ENCODE peak calls at places on chromosomes 3 and 15, in nine cellular contexts. T is RWPE1; O is stimulated activated CD4-positive, alpha-beta T cell treated with anti-CD3 and anti-CD28 coated beads, TNF-alpha, amount 100 ng/mL, for 4 hours; H is Calu3; K is A172; F is activated T-cell treated with anti-CD3 and anti-CD28 coated beads for 24 hours; P is Karpas-422; C is choroid plexus epithelial cell; A is NB4. S is an unnamed sample.

GRCh38 chr3:106824856-106825255 is 552.4 kb upstream of the CCDC54 start:
- DNase-seq in P (peak; percentile 61), A (peak; percentile 10), K (peak; percentile 46), C (peak; percentile 73), H (peak; percentile 12), O (no peak), T (no peak), F (no peak), S (peak; percentile 96)

GRCh38 chr3:123287051-123287961 is 85.6 kb downstream of the SEC22A start:
- DNase-seq in F (no peak), H (no peak), T (no peak), P (no peak), O (no peak), C (no peak), K (no peak), A (no peak), S (no peak)

GRCh38 chr3:145094355-145094941 is 1066.5 kb downstream of the PLOD2 start:
- DNase-seq in O (no peak), C (peak; percentile 92), K (peak; percentile 69), P (peak; percentile 49), F (no peak), A (peak; percentile 45), H (peak; percentile 18), T (peak; percentile 7), S (peak; percentile 9)

GRCh38 chr3:133301194-133301593 is 98.7 kb upstream of the BFSP2 start:
- DNase-seq in T (peak; percentile 13), H (no peak), A (no peak), F (no peak), O (no peak), K (peak; percentile 85), C (peak; percentile 85), P (no peak), S (peak; percentile 97)

GRCh38 chr15:52144656-52145055 is 32.1 kb upstream of the BCL2L10 start:
- DNase-seq in H (no peak), C (peak; percentile 65), A (peak; percentile 78), F (no peak), T (peak; percentile 31), K (peak; percentile 58), O (no peak), P (no peak), S (peak; percentile 83)

GRCh38 chr3:167829057-167829456 is 93.5 kb downstream of the SERPINI1 start:
- DNase-seq in C (peak; percentile 1), O (no peak), H (no peak), K (no peak), T (no peak), F (no peak), P (no peak), A (no peak), S (no peak)

GRCh38 chr15:64634576-64635485 is 140.6 kb downstream of the RBPMS2 start:
- DNase-seq in T (no peak), F (no peak), P (peak; percentile 72), K (no peak), O (no peak), C (no peak), H (peak; percentile 39), A (no peak), S (peak; percentile 35)

GRCh38 chr15:88604381-88604951 is 16.7 kb upstream of the AEN start:
- DNase-seq in T (no peak), A (no peak), P (no peak), H (no peak), C (no peak), O (no peak), K (no peak), F (no peak), S (no peak)

GRCh38 chr15:101148881-101149664 is 102.8 kb downstream of the CHSY1 start:
- DNase-seq in P (no peak), T (no peak), H (no peak), O (no peak), K (no peak), C (no peak), F (no peak), A (peak; percentile 66), S (no peak)

GRCh38 chr15:60971719-60972118 is 257.4 kb downstream of the RORA start:
- DNase-seq in K (no peak), H (no peak), F (no peak), T (no peak), C (no peak), A (no peak), P (no peak), O (no peak), S (peak; percentile 17)

GRCh38 chr3:101809178-101810022 is 30.4 kb downstream of the NXPE3 start:
- DNase-seq in H (peak; percentile 34), A (peak; percentile 57), K (peak; percentile 39), C (peak; percentile 77), O (no peak), T (peak; percentile 30), P (peak; percentile 82), F (peak; percentile 20), S (peak; percentile 76)

GRCh38 chr15:101009176-101009575 is 90.0 kb downstream of the LRRK1 start:
- DNase-seq in P (no peak), T (no peak), C (no peak), A (no peak), K (no peak), O (no peak), H (no peak), F (no peak), S (no peak)

GRCh38 chr3:188854395-188855149 is 317.2 kb upstream of the TPRG1 start:
- DNase-seq in C (peak; percentile 55), P (no peak), F (no peak), K (no peak), H (no peak), T (peak; percentile 58), O (no peak), A (peak; percentile 4), S (no peak)

GRCh38 chr15:58504674-58505234 is 73.0 kb downstream of the LIPC start:
- DNase-seq in P (no peak), T (no peak), C (no peak), H (no peak), K (no peak), O (no peak), F (no peak), A (no peak), S (no peak)

GRCh38 chr3:49804141-49805041 is 1.3 kb downstream of the INKA1 start:
- DNase-seq in O (no peak), A (peak; percentile 63), P (peak; percentile 54), F (no peak), T (no peak), C (no peak), K (no peak), H (no peak), S (no peak)

GRCh38 chr3:165185707-165186327 is 10.4 kb downstream of the SLITRK3 start:
- DNase-seq in C (peak; percentile 76), H (peak; percentile 81), A (peak; percentile 67), O (no peak), P (peak; percentile 82), T (peak; percentile 54), F (no peak), K (peak; percentile 83), S (peak; percentile 55)

GRCh38 chr15:38479286-38479685 is 25.4 kb downstream of the FAM98B start:
- DNase-seq in P (no peak), T (no peak), A (no peak), F (no peak), K (no peak), H (no peak), C (no peak), O (no peak), S (no peak)

GRCh38 chr3:66393486-66394260 is 107.1 kb downstream of the LRIG1 start:
- DNase-seq in F (peak; percentile 16), P (no peak), K (no peak), O (no peak), C (peak; percentile 80), T (no peak), H (no peak), A (peak; percentile 4), S (no peak)

GRCh38 chr3:167876603-167877325 is 141.2 kb downstream of the SERPINI1 start:
- DNase-seq in H (no peak), P (no peak), K (peak; percentile 87), A (no peak), O (no peak), T (peak; percentile 27), C (peak; percentile 53), F (no peak), S (peak; percentile 75)

GRCh38 chr3:7307410-7307809 is 446.5 kb downstream of the GRM7 start:
- DNase-seq in P (no peak), F (no peak), C (peak; percentile 44), H (no peak), A (no peak), O (no peak), T (no peak), K (peak; percentile 13), S (no peak)

GRCh38 chr3:116337229-116337628 is 108.1 kb downstream of the LSAMP start:
- DNase-seq in C (no peak), K (no peak), H (no peak), T (no peak), O (no peak), A (no peak), P (no peak), F (no peak), S (no peak)

GRCh38 chr3:31957106-31957505 is 24.0 kb downstream of the OSBPL10 start:
- DNase-seq in P (no peak), O (no peak), T (no peak), H (no peak), A (no peak), K (no peak), C (peak; percentile 48), F (no peak), S (peak; percentile 50)

GRCh38 chr3:14549256-14549931 is 9.3 kb upstream of the GRIP2 start:
- DNase-seq in P (peak; percentile 61), C (peak; percentile 32), O (no peak), H (no peak), A (peak; percentile 42), F (no peak), T (peak; percentile 9), K (no peak), S (peak; percentile 27)

GRCh38 chr15:45796433-45796832 is 161.6 kb downstream of the SQOR start:
- DNase-seq in T (no peak), C (no peak), A (no peak), H (no peak), K (no peak), O (no peak), P (no peak), F (no peak), S (no peak)

GRCh38 chr3:120780977-120781376 is 38.4 kb downstream of the GTF2E1 start:
- DNase-seq in C (peak; percentile 75), F (no peak), K (peak; percentile 98), T (peak; percentile 72), O (no peak), H (no peak), A (no peak), P (no peak), S (peak; percentile 95)